ENCODE peak calls at places on chromosomes 13 and 19, in four cellular contexts. One of them, this sample, is unnamed.
A peak's percentile ranks its signal among the peaks of the same experiment; 100 is the strongest.

GRCh38 chr19:22545751-22546150 is 88.4 kb upstream of the ZNF492 start:
- DNase-seq in SK-N-SH: peak; percentile 40
- DNase-seq in A549: peak; percentile 27
- DNase-seq in IMR-90: no peak
- DNase-seq in this sample: peak; percentile 8

GRCh38 chr19:40716031-40716654 is 543 bp downstream of the COQ8B start:
- DNase-seq in SK-N-SH: no peak
- DNase-seq in IMR-90: peak; percentile 95
- DNase-seq in A549: peak; percentile 93
- DNase-seq in this sample: peak; percentile 72

GRCh38 chr19:33397536-33398360 is 24.2 kb downstream of the CEBPG start:
- DNase-seq in SK-N-SH: peak; percentile 68
- DNase-seq in IMR-90: no peak
- DNase-seq in A549: no peak
- DNase-seq in this sample: no peak

GRCh38 chr13:109345433-109345941 is 440.9 kb downstream of the IRS2 start:
- DNase-seq in IMR-90: peak; percentile 77
- DNase-seq in A549: no peak
- DNase-seq in SK-N-SH: peak; percentile 75
- DNase-seq in this sample: no peak

GRCh38 chr13:63024458-63024857 is 1608.8 kb upstream of the PCDH20 start:
- DNase-seq in IMR-90: peak; percentile 51
- DNase-seq in SK-N-SH: peak; percentile 45
- DNase-seq in A549: no peak
- DNase-seq in this sample: no peak

GRCh38 chr19:4870025-4870700 is 2.7 kb upstream of the PLIN3 start:
- DNase-seq in IMR-90: peak; percentile 92
- DNase-seq in A549: peak; percentile 93
- DNase-seq in SK-N-SH: no peak
- DNase-seq in this sample: peak; percentile 95

GRCh38 chr13:101700598-101700997 is 248.1 kb downstream of the ITGBL1 start:
- DNase-seq in A549: no peak
- DNase-seq in IMR-90: no peak
- DNase-seq in SK-N-SH: no peak
- DNase-seq in this sample: no peak

GRCh38 chr13:66805657-66806056 is 424.5 kb downstream of the PCDH9 start:
- DNase-seq in SK-N-SH: no peak
- DNase-seq in A549: peak; percentile 21
- DNase-seq in IMR-90: peak; percentile 54
- DNase-seq in this sample: no peak

GRCh38 chr19:39254539-39255345 is 6.1 kb upstream of the IFNL4 start:
- DNase-seq in IMR-90: no peak
- DNase-seq in SK-N-SH: no peak
- DNase-seq in A549: no peak
- DNase-seq in this sample: no peak

GRCh38 chr19:2617393-2618165 is 84.9 kb downstream of the GNG7 start:
- DNase-seq in A549: no peak
- DNase-seq in SK-N-SH: no peak
- DNase-seq in IMR-90: no peak
- DNase-seq in this sample: no peak

GRCh38 chr19:13262450-13262849 is 112.2 kb downstream of the IER2 start:
- DNase-seq in SK-N-SH: peak; percentile 66
- DNase-seq in A549: peak; percentile 45
- DNase-seq in IMR-90: peak; percentile 61
- DNase-seq in this sample: no peak

GRCh38 chr19:30689474-30689873 is 317.3 kb downstream of the ZNF536 start:
- DNase-seq in IMR-90: no peak
- DNase-seq in A549: no peak
- DNase-seq in SK-N-SH: peak; percentile 52
- DNase-seq in this sample: no peak

GRCh38 chr13:40336228-40337221 is 329.9 kb downstream of the FOXO1 start:
- DNase-seq in SK-N-SH: no peak
- DNase-seq in IMR-90: no peak
- DNase-seq in A549: peak; percentile 10
- DNase-seq in this sample: no peak

GRCh38 chr13:108551674-108552073 is 77.7 kb upstream of the MYO16 start:
- DNase-seq in A549: no peak
- DNase-seq in SK-N-SH: no peak
- DNase-seq in IMR-90: no peak
- DNase-seq in this sample: no peak

GRCh38 chr19:6593651-6594416 is 2.9 kb upstream of the CD70 start:
- DNase-seq in A549: no peak
- DNase-seq in IMR-90: no peak
- DNase-seq in SK-N-SH: no peak
- DNase-seq in this sample: no peak

GRCh38 chr19:16914421-16914820 is 25.6 kb downstream of the F2RL3 start:
- DNase-seq in SK-N-SH: no peak
- DNase-seq in IMR-90: no peak
- DNase-seq in A549: no peak
- DNase-seq in this sample: no peak
- TF ChIP-seq RAD21 in SK-N-SH: no peak
- TF ChIP-seq RAD21 in IMR-90: no peak
- TF ChIP-seq RAD21 in A549: no peak
- TF ChIP-seq RAD21 in this sample: no peak

GRCh38 chr13:68851026-68851425 is 1256.6 kb upstream of the ATXN8OS start:
- DNase-seq in IMR-90: no peak
- DNase-seq in A549: no peak
- DNase-seq in SK-N-SH: no peak
- DNase-seq in this sample: no peak
- TF ChIP-seq RAD21 in IMR-90: no peak
- TF ChIP-seq RAD21 in A549: no peak
- TF ChIP-seq RAD21 in SK-N-SH: no peak
- TF ChIP-seq RAD21 in this sample: no peak

DNA sequence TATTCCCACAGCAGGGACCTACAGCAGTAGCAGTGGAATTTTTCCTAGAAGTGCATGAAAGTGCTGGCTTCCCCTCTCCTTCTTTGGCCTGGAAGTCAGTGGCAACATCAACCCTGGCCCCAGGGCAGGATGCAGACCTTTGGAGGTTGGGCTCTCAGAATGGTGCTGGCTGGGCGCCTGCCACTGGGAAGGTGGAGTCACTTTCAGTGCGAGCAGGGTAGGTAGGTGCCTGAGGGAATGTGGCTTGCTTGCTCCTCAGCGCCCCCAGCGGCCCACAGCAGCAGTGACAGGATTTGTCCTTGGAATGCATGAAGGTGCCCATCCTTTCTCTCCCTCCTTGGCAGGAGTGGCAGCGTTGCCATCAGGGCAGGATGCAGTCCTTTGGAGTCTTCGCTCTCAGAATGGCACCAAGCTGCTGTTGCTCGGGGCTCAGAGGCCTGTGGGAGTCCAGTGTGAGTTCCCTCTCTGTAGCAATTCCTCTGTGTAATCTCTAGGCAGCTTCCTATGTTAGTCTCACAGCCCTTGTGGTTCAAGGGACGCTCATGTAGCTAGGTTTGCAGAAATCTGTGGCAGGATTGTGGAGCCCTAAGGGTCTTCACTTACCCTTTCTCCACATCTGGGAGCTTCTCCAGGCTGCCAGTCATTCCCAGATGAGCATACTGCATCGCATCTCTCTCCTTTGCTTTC is 354.4 kb upstream of the DACH1 start:
- DNase-seq in SK-N-SH: no peak
- DNase-seq in IMR-90: no peak
- DNase-seq in A549: peak; percentile 24
- DNase-seq in this sample: peak; percentile 18
- TF ChIP-seq RAD21 in SK-N-SH: no peak
- TF ChIP-seq RAD21 in IMR-90: no peak
- TF ChIP-seq RAD21 in A549: peak; percentile 17
- TF ChIP-seq RAD21 in this sample: peak; percentile 28

DNA sequence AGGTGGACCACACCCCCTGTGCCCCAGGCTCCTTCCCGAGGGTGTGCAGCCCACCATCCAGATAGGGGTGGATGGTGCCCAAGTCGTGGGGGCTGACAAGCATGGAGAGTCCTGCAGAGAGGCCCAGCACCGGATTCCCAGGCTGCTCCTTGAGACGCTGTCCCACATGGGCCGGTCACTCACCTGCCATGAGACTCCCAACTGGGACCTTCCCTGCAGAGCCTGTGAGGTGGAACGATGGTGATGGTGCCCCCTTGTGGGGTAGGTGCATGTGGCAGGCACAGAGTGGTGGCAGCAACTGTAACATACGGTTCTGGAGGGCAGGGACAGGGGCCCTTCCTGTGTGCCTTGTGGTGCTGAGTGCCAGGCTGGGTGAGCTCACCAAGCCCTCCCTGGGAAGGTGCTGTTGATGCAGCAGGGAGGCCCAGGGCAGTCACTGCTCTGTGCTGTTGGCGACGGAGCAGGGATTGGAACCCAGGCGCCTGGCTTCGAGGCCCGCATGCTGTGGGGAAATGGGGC is 33.1 kb downstream of the PPP1R37 start:
- DNase-seq in SK-N-SH: peak; percentile 68
- DNase-seq in A549: peak; percentile 76
- DNase-seq in IMR-90: peak; percentile 49
- DNase-seq in this sample: peak; percentile 24
- TF ChIP-seq RAD21 in SK-N-SH: peak; percentile 55
- TF ChIP-seq RAD21 in A549: peak; percentile 67
- TF ChIP-seq RAD21 in IMR-90: peak; percentile 74
- TF ChIP-seq RAD21 in this sample: peak; percentile 65

DNA sequence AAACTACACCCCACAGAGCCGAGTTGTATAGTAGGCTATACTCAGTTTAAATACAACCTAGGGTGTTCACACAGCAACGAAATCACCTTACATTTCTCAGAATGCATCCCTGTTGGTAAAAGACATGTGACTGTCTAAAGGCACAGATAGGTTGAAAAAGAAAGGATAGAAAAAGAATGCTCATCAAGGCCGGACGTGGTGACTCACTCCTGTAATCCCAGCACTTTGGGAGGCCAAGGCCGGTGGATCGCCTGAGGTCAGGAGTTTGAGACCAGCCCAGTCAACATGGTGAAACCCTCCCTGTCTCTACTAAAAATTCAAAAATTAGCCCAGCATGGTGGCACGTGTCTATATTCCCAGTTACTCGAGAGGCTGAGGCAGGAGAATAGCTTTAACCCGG is 3.8 kb upstream of the IL17D start:
- DNase-seq in A549: no peak
- DNase-seq in IMR-90: no peak
- DNase-seq in SK-N-SH: no peak
- DNase-seq in this sample: no peak
- TF ChIP-seq RAD21 in A549: no peak
- TF ChIP-seq RAD21 in IMR-90: no peak
- TF ChIP-seq RAD21 in SK-N-SH: no peak
- TF ChIP-seq RAD21 in this sample: no peak

GRCh38 chr19:50430888-50431342 is 1.8 kb upstream of the MYBPC2 start:
- DNase-seq in SK-N-SH: no peak
- DNase-seq in A549: no peak
- DNase-seq in IMR-90: no peak
- DNase-seq in this sample: no peak

GRCh38 chr19:50425581-50425980 is 6.8 kb downstream of the SPIB start:
- DNase-seq in IMR-90: no peak
- DNase-seq in SK-N-SH: no peak
- DNase-seq in A549: no peak
- DNase-seq in this sample: no peak

GRCh38 chr19:50427318-50427925 is 5.3 kb upstream of the MYBPC2 start:
- DNase-seq in IMR-90: no peak
- DNase-seq in SK-N-SH: no peak
- DNase-seq in A549: no peak
- DNase-seq in this sample: no peak

GRCh38 chr19:50428768-50429463 is 3.8 kb upstream of the MYBPC2 start:
- DNase-seq in IMR-90: no peak
- DNase-seq in A549: no peak
- DNase-seq in SK-N-SH: no peak
- DNase-seq in this sample: no peak

GRCh38 chr19:50427997-50428425 is 4.7 kb upstream of the MYBPC2 start:
- DNase-seq in SK-N-SH: no peak
- DNase-seq in A549: no peak
- DNase-seq in IMR-90: peak; percentile 69
- DNase-seq in this sample: no peak
- TF ChIP-seq RAD21 in SK-N-SH: no peak
- TF ChIP-seq RAD21 in A549: no peak
- TF ChIP-seq RAD21 in IMR-90: no peak
- TF ChIP-seq RAD21 in this sample: no peak